ENCODE peak calls at places on chromosomes 3 and 15, in four cellular contexts. One of them, this sample, is unnamed. For H3K4me1, the result is how much of the 10 kb centered on the place peaks cover.

GRCh38 chr3:128427872-128428822 is 38.5 kb downstream of the DNAJB8 start:
- DNase-seq in mammary epithelial cell: no peak
- DNase-seq in tibial nerve: no peak
- DNase-seq in upper lobe of right lung: no peak
- DNase-seq in this sample: no peak

GRCh38 chr3:154730221-154730620 is 300.2 kb upstream of the GPR149 start:
- DNase-seq in mammary epithelial cell: no peak
- DNase-seq in tibial nerve: no peak
- DNase-seq in upper lobe of right lung: no peak
- DNase-seq in this sample: no peak

GRCh38 chr3:117774130-117774529 is 1064.6 kb downstream of the TUSC7 start:
- DNase-seq in mammary epithelial cell: no peak
- DNase-seq in tibial nerve: no peak
- DNase-seq in upper lobe of right lung: no peak
- DNase-seq in this sample: no peak

GRCh38 chr15:85976986-85977385 is 102.7 kb upstream of the AGBL1 start:
- DNase-seq in mammary epithelial cell: peak
- DNase-seq in upper lobe of right lung: no peak
- DNase-seq in tibial nerve: no peak
- DNase-seq in this sample: no peak

GRCh38 chr15:83396071-83396470 is 51.1 kb upstream of the SH3GL3 start:
- DNase-seq in upper lobe of right lung: no peak
- DNase-seq in tibial nerve: no peak
- DNase-seq in mammary epithelial cell: no peak
- DNase-seq in this sample: no peak

GRCh38 chr15:59160880-59161593 is 45.6 kb upstream of the LDHAL6B start:
- DNase-seq in tibial nerve: no peak
- DNase-seq in mammary epithelial cell: no peak
- DNase-seq in upper lobe of right lung: no peak
- DNase-seq in this sample: no peak

GRCh38 chr3:53806182-53807116 is 39.8 kb downstream of the CHDH start:
- DNase-seq in mammary epithelial cell: no peak
- DNase-seq in tibial nerve: no peak
- DNase-seq in upper lobe of right lung: peak
- DNase-seq in this sample: no peak

GRCh38 chr15:83112233-83112958 is 5.0 kb downstream of the TM6SF1 start:
- DNase-seq in mammary epithelial cell: no peak
- DNase-seq in upper lobe of right lung: no peak
- DNase-seq in tibial nerve: no peak
- DNase-seq in this sample: no peak

GRCh38 chr15:78018968-78019644 is 58.4 kb downstream of the TBC1D2B start:
- DNase-seq in tibial nerve: no peak
- DNase-seq in mammary epithelial cell: no peak
- DNase-seq in upper lobe of right lung: no peak
- DNase-seq in this sample: no peak

GRCh38 chr3:37474936-37475335 is 300.6 kb upstream of the LRRFIP2 start:
- DNase-seq in tibial nerve: no peak
- DNase-seq in mammary epithelial cell: no peak
- DNase-seq in upper lobe of right lung: no peak
- DNase-seq in this sample: no peak

GRCh38 chr3:169300436-169300835 is 363.1 kb downstream of the MECOM start:
- DNase-seq in upper lobe of right lung: no peak
- DNase-seq in mammary epithelial cell: no peak
- DNase-seq in tibial nerve: no peak
- DNase-seq in this sample: no peak

GRCh38 chr15:92803852-92804609 is 96.1 kb upstream of the CHD2 start:
- DNase-seq in upper lobe of right lung: peak
- DNase-seq in mammary epithelial cell: peak
- DNase-seq in tibial nerve: peak
- DNase-seq in this sample: peak

GRCh38 chr3:52195823-52196331 is 2.1 kb upstream of the ALAS1 start:
- DNase-seq in tibial nerve: no peak
- DNase-seq in mammary epithelial cell: peak
- DNase-seq in upper lobe of right lung: no peak
- DNase-seq in this sample: no peak

GRCh38 chr15:82108489-82109078 is 62.8 kb upstream of the MEX3B start:
- DNase-seq in tibial nerve: no peak
- DNase-seq in upper lobe of right lung: peak
- DNase-seq in mammary epithelial cell: peak
- DNase-seq in this sample: no peak

GRCh38 chr3:4350789-4351163 is 47.6 kb downstream of the SETMAR start:
- DNase-seq in tibial nerve: no peak
- DNase-seq in mammary epithelial cell: peak
- DNase-seq in upper lobe of right lung: no peak
- DNase-seq in this sample: no peak
- TF ChIP-seq CTCF in tibial nerve: peak
- TF ChIP-seq CTCF in mammary epithelial cell: peak
- TF ChIP-seq CTCF in upper lobe of right lung: peak
- TF ChIP-seq CTCF in this sample: peak

GRCh38 chr3:5007873-5008272 is 28.6 kb downstream of the BHLHE40 start:
- DNase-seq in tibial nerve: no peak
- DNase-seq in upper lobe of right lung: no peak
- DNase-seq in mammary epithelial cell: no peak
- DNase-seq in this sample: no peak
- H3K4me1 ChIP-seq in tibial nerve: under half
- H3K4me1 ChIP-seq in upper lobe of right lung: under half
- H3K4me1 ChIP-seq in mammary epithelial cell: under half
- H3K4me1 ChIP-seq in this sample: under half

GRCh38 chr3:191133359-191133758 is 65.7 kb upstream of the OSTN start:
- DNase-seq in upper lobe of right lung: no peak
- DNase-seq in tibial nerve: no peak
- DNase-seq in mammary epithelial cell: no peak
- DNase-seq in this sample: no peak

GRCh38 chr3:191139771-191140170 is 59.3 kb upstream of the OSTN start:
- DNase-seq in mammary epithelial cell: no peak
- DNase-seq in upper lobe of right lung: no peak
- DNase-seq in tibial nerve: no peak
- DNase-seq in this sample: no peak

GRCh38 chr3:191135175-191135574 is 63.9 kb upstream of the OSTN start:
- DNase-seq in tibial nerve: no peak
- DNase-seq in mammary epithelial cell: no peak
- DNase-seq in upper lobe of right lung: no peak
- DNase-seq in this sample: no peak

GRCh38 chr3:191138937-191139336 is 60.1 kb upstream of the OSTN start:
- DNase-seq in tibial nerve: no peak
- DNase-seq in upper lobe of right lung: no peak
- DNase-seq in mammary epithelial cell: no peak
- DNase-seq in this sample: no peak

GRCh38 chr3:191136347-191136746 is 62.7 kb upstream of the OSTN start:
- DNase-seq in mammary epithelial cell: peak
- DNase-seq in tibial nerve: no peak
- DNase-seq in upper lobe of right lung: no peak
- DNase-seq in this sample: no peak
- TF ChIP-seq CTCF in mammary epithelial cell: peak
- TF ChIP-seq CTCF in tibial nerve: no peak
- TF ChIP-seq CTCF in upper lobe of right lung: peak
- TF ChIP-seq CTCF in this sample: no peak

GRCh38 chr15:66934315-66934930 is 131.0 kb upstream of the SMAD3 start:
- DNase-seq in mammary epithelial cell: no peak
- DNase-seq in upper lobe of right lung: peak
- DNase-seq in tibial nerve: no peak
- DNase-seq in this sample: no peak

GRCh38 chr15:66935121-66935520 is 130.3 kb upstream of the SMAD3 start:
- DNase-seq in tibial nerve: no peak
- DNase-seq in upper lobe of right lung: no peak
- DNase-seq in mammary epithelial cell: no peak
- DNase-seq in this sample: no peak

GRCh38 chr15:66932634-66933024 is 132.8 kb upstream of the SMAD3 start:
- DNase-seq in upper lobe of right lung: peak
- DNase-seq in tibial nerve: no peak
- DNase-seq in mammary epithelial cell: no peak
- DNase-seq in this sample: peak

GRCh38 chr15:66929843-66930242 is 135.6 kb upstream of the SMAD3 start:
- DNase-seq in mammary epithelial cell: no peak
- DNase-seq in upper lobe of right lung: no peak
- DNase-seq in tibial nerve: no peak
- DNase-seq in this sample: no peak

DNA sequence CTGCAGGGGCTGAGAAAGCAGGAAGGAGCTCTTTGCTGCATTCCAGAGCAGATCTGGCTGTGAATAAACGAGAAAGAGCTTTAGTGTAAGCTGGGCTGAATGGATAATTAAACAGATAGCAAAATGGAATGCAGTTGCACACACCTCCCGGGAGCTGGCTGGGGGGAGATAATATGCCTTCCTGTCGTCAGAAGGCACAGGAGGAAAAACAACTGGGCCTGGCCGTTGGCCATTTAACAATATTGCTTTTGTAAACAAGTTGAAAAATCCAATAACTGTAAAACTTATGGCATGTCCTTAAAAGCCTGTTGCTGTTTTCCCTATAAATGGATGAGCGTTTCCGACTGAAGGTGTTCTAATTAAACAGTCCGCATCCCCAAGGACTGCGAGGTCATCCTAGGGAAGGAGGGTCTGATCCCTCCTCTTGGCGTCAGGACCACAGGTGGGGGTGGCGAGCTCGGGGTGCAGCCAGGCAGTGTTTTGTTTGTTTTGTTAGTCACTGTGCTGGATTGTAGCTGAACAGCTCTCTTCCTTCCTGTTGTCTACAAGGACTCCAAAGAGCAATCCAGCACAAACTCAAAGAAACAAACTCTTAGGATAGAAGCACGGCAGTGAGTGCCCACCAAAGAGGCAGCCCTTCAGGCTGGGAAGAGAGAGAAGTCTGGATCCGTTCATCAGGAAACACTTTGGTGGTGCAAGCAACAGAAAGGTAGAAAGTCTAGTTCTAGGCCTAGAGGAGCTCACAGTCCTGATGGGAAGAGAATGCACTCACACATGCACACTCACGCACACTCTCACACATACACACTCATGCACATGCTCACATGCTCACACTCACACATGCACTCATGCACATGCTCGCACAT is 133.4 kb upstream of the SMAD3 start:
- DNase-seq in tibial nerve: no peak
- DNase-seq in mammary epithelial cell: peak
- DNase-seq in upper lobe of right lung: peak
- DNase-seq in this sample: no peak
- H3K4me1 ChIP-seq in tibial nerve: under half
- H3K4me1 ChIP-seq in mammary epithelial cell: under half
- H3K4me1 ChIP-seq in upper lobe of right lung: under half
- H3K4me1 ChIP-seq in this sample: under half

DNA sequence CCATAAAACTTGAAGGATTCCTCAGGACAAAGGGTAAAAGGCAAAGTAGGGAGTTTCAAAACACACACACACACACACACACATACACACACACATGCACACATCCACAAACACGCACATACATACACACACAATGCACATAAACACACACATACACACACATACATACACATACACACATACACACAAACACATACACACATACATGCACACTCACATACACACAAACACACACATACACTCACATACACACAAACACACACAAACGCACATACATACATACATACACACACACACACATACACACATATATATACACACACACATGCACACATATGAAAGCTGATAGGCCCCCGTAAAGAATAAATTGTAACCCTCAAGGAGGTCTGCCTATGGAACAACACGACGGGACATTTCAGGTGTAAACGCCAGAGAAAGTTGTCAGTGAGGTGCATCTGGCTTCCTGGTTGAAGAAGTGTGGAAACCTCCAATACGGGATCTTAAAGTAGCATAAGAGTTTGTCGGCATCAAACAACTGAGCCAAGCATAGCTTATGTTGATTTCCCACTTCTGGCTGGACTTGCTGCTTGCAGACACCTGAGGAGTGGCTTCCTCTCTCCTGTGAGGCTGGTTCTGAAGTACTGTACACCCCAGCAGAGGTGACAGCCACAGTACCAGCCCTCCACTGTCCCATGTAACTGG is 5.8 kb downstream of the RFTN1 start:
- DNase-seq in upper lobe of right lung: no peak
- DNase-seq in tibial nerve: no peak
- DNase-seq in mammary epithelial cell: no peak
- DNase-seq in this sample: no peak
- TF ChIP-seq CTCF in upper lobe of right lung: no peak
- TF ChIP-seq CTCF in tibial nerve: no peak
- TF ChIP-seq CTCF in mammary epithelial cell: no peak
- TF ChIP-seq CTCF in this sample: no peak

GRCh38 chr15:60530168-60530567 is 51.2 kb upstream of the ICE2 start:
- DNase-seq in mammary epithelial cell: no peak
- DNase-seq in tibial nerve: no peak
- DNase-seq in upper lobe of right lung: no peak
- DNase-seq in this sample: no peak
- H3K4me1 ChIP-seq in mammary epithelial cell: under half
- H3K4me1 ChIP-seq in tibial nerve: under half
- H3K4me1 ChIP-seq in upper lobe of right lung: under half
- H3K4me1 ChIP-seq in this sample: under half

This sample was measured in ascending aorta.